ENCODE peak calls at places on chromosomes 5 and 9, in eight cellular contexts. Q is IMR-90, O is HepG2, K is A549, L is K562, I is H1, A is GM12878, G is SK-N-SH. J is an unnamed sample.

GRCh38 chr5:170612256-170612656 is 108.4 kb downstream of the KCNIP1 start:
- DNase-seq in Q (no peak), O (no peak), K (no peak), L (no peak), I (peak), A (no peak), G (no peak), J (peak)

GRCh38 chr9:127104465-127105311 is 17.7 kb downstream of the ANGPTL2 start:
- DNase-seq in Q (peak), O (no peak), K (no peak), L (no peak), I (no peak), A (no peak), G (peak), J (no peak)

GRCh38 chr5:14659821-14660607 is 4.5 kb upstream of the OTULIN start:
- DNase-seq in Q (peak), O (no peak), K (no peak), L (no peak), I (no peak), A (no peak), G (no peak), J (no peak)

GRCh38 chr5:144598451-144599068 is 427.9 kb downstream of the KCTD16 start:
- DNase-seq in Q (no peak), O (no peak), K (no peak), L (no peak), I (no peak), A (no peak), G (peak), J (peak)

GRCh38 chr9:123657921-123658320 is 272.0 kb downstream of the DENND1A start:
- DNase-seq in Q (no peak), O (no peak), K (no peak), L (no peak), I (no peak), A (no peak), G (no peak), J (no peak)

GRCh38 chr5:32276173-32276853 is 36.4 kb downstream of the MTMR12 start:
- DNase-seq in Q (peak), O (peak), K (peak), L (no peak), I (peak), A (no peak), G (no peak), J (peak)

GRCh38 chr5:67405101-67405364 is 208.4 kb upstream of the CD180 start:
- DNase-seq in Q (no peak), O (no peak), K (no peak), L (no peak), I (no peak), A (no peak), G (no peak), J (no peak)

GRCh38 chr5:134142088-134142487 is 27.6 kb downstream of the TCF7 start:
- DNase-seq in Q (no peak), O (no peak), K (no peak), L (no peak), I (no peak), A (no peak), G (no peak), J (no peak)

GRCh38 chr5:168481330-168481788 is 4.9 kb upstream of the RARS1 start:
- DNase-seq in Q (no peak), O (peak), K (no peak), L (no peak), I (no peak), A (peak), G (no peak), J (no peak)

GRCh38 chr9:14888272-14888671 is 22.0 kb downstream of the FREM1 start:
- DNase-seq in Q (no peak), O (no peak), K (no peak), L (no peak), I (no peak), A (no peak), G (no peak), J (no peak)

GRCh38 chr9:99030082-99030481 is 74.8 kb upstream of the TGFBR1 start:
- DNase-seq in Q (peak), O (no peak), K (no peak), L (no peak), I (no peak), A (no peak), G (no peak), J (no peak)

GRCh38 chr9:95605087-95605486 is 88.3 kb upstream of the PTCH1 start:
- DNase-seq in Q (no peak), O (no peak), K (no peak), L (no peak), I (no peak), A (no peak), G (no peak), J (peak)

GRCh38 chr9:84121991-84122523 is 141.5 kb downstream of the RMI1 start:
- DNase-seq in Q (peak), O (no peak), K (no peak), L (no peak), I (no peak), A (no peak), G (peak), J (no peak)

GRCh38 chr5:178074266-178074952 is 38.9 kb upstream of the N4BP3 start:
- DNase-seq in Q (no peak), O (peak), K (no peak), L (peak), I (no peak), A (no peak), G (no peak), J (no peak)

GRCh38 chr5:102823441-102823874 is 68.4 kb downstream of the PAM start:
- DNase-seq in Q (peak), O (no peak), K (no peak), L (no peak), I (no peak), A (no peak), G (no peak), J (no peak)

GRCh38 chr5:135190345-135191083 is 156.5 kb upstream of the PITX1 start:
- DNase-seq in Q (no peak), O (no peak), K (no peak), L (peak), I (no peak), A (no peak), G (no peak), J (peak)

GRCh38 chr5:93279292-93279974 is 301.6 kb downstream of the NR2F1-AS1 start:
- DNase-seq in Q (peak), O (no peak), K (no peak), L (no peak), I (no peak), A (no peak), G (peak), J (no peak)

GRCh38 chr5:148776780-148777179 is 49.6 kb upstream of the ADRB2 start:
- DNase-seq in Q (peak), O (no peak), K (peak), L (no peak), I (no peak), A (no peak), G (no peak), J (no peak)

GRCh38 chr9:1077616-1078015 is 27.5 kb downstream of the DMRT2 start:
- DNase-seq in Q (no peak), O (no peak), K (no peak), L (no peak), I (no peak), A (no peak), G (no peak), J (no peak)

GRCh38 chr9:1073497-1073896 is 23.3 kb downstream of the DMRT2 start:
- DNase-seq in Q (no peak), O (no peak), K (no peak), L (no peak), I (no peak), A (no peak), G (no peak), J (no peak)

GRCh38 chr9:1071730-1072129 is 21.6 kb downstream of the DMRT2 start:
- DNase-seq in Q (no peak), O (no peak), K (no peak), L (no peak), I (no peak), A (no peak), G (no peak), J (no peak)
- TF ChIP-seq USF2 in Q (no peak), O (no peak), K (no peak), L (no peak), I (no peak), A (no peak), G (no peak), J (no peak)

GRCh38 chr5:607541-608285 is 4.4 kb upstream of the CEP72 start:
- DNase-seq in Q (no peak), O (no peak), K (no peak), L (no peak), I (no peak), A (peak), G (no peak), J (no peak)
- TF ChIP-seq USF2 in Q (no peak), O (no peak), K (no peak), L (no peak), I (no peak), A (no peak), G (no peak), J (no peak)

DNA sequence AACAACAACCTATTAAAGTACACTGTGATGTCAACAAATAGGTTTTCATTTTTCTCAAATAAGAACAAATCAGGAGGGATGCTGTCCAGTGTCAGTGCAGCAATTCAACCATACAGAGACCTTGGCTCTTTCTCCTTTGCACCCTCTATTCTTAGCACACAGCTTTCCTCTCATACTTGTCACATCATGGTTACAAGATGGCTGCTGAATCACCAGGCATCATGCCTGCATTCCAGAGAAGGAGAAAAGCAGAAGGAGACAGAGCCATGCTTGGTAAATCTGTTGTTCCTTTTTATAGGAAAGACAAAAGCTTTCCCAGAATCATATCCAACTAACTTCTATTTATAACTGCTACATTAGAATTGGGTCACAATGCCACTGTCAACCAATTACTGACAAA is 124.7 kb upstream of the VLDLR start:
- DNase-seq in Q (no peak), O (no peak), K (no peak), L (no peak), I (no peak), A (no peak), G (no peak), J (no peak)
- TF ChIP-seq USF2 in Q (no peak), O (no peak), K (no peak), L (no peak), I (no peak), A (no peak), G (no peak), J (no peak)

DNA sequence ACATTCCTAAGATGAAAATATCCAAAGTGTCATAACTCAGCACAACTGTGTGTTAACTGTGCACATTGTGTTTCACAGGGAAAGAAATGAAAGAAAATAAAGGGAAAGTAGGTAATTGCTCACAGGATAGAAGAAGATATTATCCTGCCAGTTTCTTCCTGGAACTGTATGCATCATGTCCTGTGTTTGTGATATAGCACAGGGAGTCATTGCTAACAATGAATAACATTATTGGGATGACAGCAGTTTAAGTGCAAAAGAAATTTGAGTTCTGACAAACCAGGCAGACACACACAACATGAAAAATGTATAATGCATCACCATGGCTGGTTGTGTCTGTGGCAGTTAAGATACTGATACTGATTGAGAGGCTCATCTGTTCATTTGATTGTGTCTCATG is 145.4 kb downstream of the SPATA31D1 start:
- DNase-seq in Q (peak), O (no peak), K (no peak), L (no peak), I (no peak), A (no peak), G (no peak), J (no peak)
- TF ChIP-seq USF2 in Q (no peak), O (no peak), K (no peak), L (no peak), I (no peak), A (no peak), G (no peak), J (no peak)

DNA sequence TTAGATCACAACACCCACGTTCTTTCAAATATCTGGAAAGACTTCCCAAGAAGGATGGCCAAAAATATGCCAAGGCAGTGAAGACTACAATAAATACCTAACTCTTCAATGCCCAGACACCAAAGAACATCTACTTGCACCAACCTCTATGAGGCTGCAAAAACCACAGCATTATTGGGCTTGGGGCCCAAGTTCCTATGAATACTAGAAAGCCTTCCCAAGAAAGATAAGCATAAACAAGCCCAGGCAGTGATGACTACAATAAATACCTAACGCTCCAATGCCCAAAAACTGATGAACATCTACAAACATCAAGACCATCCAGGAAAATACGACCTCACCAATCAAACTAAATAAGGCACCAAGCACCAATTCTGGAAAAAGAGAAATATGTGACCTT is 41.3 kb downstream of the AP3B1 start:
- DNase-seq in Q (peak), O (no peak), K (no peak), L (no peak), I (no peak), A (no peak), G (no peak), J (no peak)
- TF ChIP-seq USF2 in Q (no peak), O (no peak), K (no peak), L (no peak), I (no peak), A (no peak), G (no peak), J (no peak)

DNA sequence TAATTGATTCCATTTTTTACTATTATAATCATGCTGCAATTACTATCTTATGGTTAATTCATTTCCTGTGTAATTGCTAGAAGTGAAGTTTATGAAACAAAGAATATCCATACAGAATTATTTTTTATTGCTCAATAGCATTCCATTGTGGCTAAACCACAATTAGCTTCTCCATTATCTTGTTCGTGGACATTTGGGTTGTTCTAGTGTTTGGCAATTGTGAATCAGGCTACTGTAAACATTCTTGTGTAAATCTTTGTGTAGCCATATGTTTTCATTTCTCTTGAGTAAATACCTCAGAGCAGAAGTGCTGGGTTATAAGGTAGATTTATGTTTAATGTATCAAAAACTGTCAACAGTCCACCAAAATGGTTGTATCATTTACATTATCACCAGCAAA is 341.1 kb downstream of the MAT2B start:
- DNase-seq in Q (peak), O (no peak), K (no peak), L (no peak), I (no peak), A (no peak), G (no peak), J (no peak)
- TF ChIP-seq USF2 in Q (no peak), O (no peak), K (no peak), L (no peak), I (no peak), A (no peak), G (no peak), J (no peak)

DNA sequence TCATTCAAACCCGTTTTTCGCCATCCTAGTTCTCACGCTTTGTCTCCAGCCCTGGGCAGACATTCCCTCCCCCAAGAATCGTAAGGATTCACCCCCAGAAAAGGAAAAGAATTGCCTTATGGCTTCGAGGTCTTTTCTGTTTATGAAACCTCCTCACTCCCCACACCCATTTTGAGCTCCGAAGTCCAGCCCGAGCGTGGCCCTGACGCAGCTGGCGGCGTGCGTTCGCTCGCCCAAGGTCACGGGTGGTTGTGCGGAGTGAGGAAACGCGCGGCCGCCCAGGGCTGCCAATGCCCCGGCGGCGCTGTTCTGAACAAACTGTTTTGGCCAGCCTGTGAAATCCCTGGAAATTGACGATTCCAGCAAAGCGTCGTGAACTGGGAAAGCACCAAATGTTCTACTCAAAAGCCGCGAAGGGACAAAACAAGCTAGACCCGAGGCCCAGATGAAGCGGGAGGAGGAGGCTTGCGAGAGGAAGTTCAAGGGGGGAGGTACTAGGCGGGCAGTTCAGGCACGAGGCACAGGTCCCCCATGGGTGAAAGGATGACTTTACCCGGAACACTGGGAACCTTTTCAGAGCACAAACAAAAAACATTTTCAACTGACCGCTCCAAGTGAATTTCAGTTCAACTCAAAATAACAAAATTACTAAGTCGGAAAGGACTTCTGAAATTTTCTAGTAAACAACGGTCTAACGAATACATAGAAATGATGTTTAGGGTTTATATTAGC is 683 bp upstream of the ZFAND5 start:
- DNase-seq in Q (peak), O (peak), K (peak), L (peak), I (no peak), A (peak), G (peak), J (peak)
- TF ChIP-seq USF2 in Q (no peak), O (no peak), K (peak), L (no peak), I (no peak), A (no peak), G (no peak), J (no peak)

GRCh38 chr5:147190236-147190815 is 44.5 kb upstream of the STK32A start:
- DNase-seq in Q (no peak), O (no peak), K (no peak), L (no peak), I (no peak), A (no peak), G (no peak), J (no peak)

GRCh38 chr5:147187163-147187562 is 47.7 kb upstream of the STK32A start:
- DNase-seq in Q (no peak), O (no peak), K (no peak), L (no peak), I (no peak), A (no peak), G (peak), J (no peak)

GRCh38 chr5:147189109-147189424 is 45.8 kb upstream of the STK32A start:
- DNase-seq in Q (no peak), O (no peak), K (no peak), L (no peak), I (no peak), A (no peak), G (no peak), J (no peak)

GRCh38 chr5:147193123-147193522 is 41.7 kb upstream of the STK32A start:
- DNase-seq in Q (no peak), O (no peak), K (no peak), L (no peak), I (no peak), A (no peak), G (no peak), J (no peak)

GRCh38 chr5:147188200-147189108 is 46.4 kb upstream of the STK32A start:
- DNase-seq in Q (peak), O (peak), K (peak), L (peak), I (no peak), A (no peak), G (peak), J (peak)
- TF ChIP-seq USF2 in Q (no peak), O (no peak), K (no peak), L (no peak), I (no peak), A (no peak), G (no peak), J (no peak)

GRCh38 chr9:29214702-29215248 is 1641.5 kb upstream of the C9orf72 start:
- DNase-seq in Q (no peak), O (no peak), K (no peak), L (no peak), I (no peak), A (no peak), G (peak), J (peak)

GRCh38 chr9:29214162-29214520 is 1640.9 kb upstream of the C9orf72 start:
- DNase-seq in Q (no peak), O (no peak), K (peak), L (no peak), I (no peak), A (no peak), G (peak), J (peak)

GRCh38 chr9:29211681-29212589 is 1638.7 kb upstream of the C9orf72 start:
- DNase-seq in Q (no peak), O (peak), K (peak), L (no peak), I (no peak), A (no peak), G (peak), J (peak)

GRCh38 chr9:29212590-29213373 is 1639.5 kb upstream of the C9orf72 start:
- DNase-seq in Q (no peak), O (no peak), K (peak), L (no peak), I (no peak), A (no peak), G (peak), J (peak)

DNA sequence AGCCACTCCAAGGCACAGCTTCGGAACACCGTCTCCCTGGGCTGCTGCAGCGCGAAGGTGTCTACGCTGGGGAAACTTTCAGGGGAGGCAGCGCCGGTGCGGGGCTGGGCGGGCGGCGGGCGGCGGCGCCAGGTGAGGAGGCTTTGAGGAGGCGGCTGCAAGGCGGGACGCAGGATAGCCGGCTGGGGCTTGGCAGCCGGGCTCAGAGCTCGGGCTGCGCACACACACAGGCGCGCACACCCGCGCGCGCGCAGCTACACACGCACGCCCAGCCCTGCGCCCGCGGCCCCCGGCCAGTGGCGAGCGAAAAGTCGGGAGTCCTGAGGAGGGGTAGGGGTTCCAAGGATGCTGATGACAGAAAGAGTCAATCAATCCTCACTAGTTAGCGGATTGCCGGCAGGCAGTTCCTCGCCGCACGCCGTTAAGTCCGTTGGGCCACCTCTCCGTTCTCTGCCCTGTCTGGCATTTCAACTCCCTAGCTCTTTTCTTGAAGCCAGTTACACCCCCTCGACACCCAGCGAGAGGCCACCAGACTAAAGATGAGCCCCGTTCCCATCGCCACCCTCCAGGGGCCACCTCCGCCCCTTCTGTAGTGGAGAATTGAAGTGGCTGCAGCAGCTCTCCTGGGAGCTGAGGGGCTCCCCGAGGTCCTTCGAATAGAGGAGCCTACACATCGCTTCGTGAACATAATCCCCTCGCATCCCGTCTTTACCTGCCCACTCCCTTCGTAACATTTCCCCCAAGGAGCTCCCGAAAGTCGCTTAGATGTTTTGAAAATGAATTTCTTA is 1640.3 kb upstream of the C9orf72 start:
- DNase-seq in Q (no peak), O (no peak), K (peak), L (no peak), I (no peak), A (no peak), G (peak), J (peak)
- TF ChIP-seq USF2 in Q (no peak), O (no peak), K (no peak), L (no peak), I (no peak), A (no peak), G (no peak), J (no peak)

GRCh38 chr9:135482015-135482754 is 2.6 kb downstream of the PPP1R26 start:
- DNase-seq in Q (no peak), O (no peak), K (no peak), L (no peak), I (no peak), A (no peak), G (no peak), J (no peak)
- TF ChIP-seq USF2 in Q (no peak), O (no peak), K (no peak), L (no peak), I (no peak), A (no peak), G (no peak), J (no peak)

J was measured in WTC11.